ENCODE peak calls at places on chromosomes 1 and 21, in six cellular contexts. O, Z, C, W, P and X are unnamed samples.
A peak's percentile ranks its signal among the peaks of the same experiment; 100 is the strongest.

GRCh38 chr1:42456754-42457089 is 379 bp downstream of the PPCS start:
- DNase-seq in O (peak; percentile 55), Z (peak; percentile 67), C (peak; percentile 83), W (no peak), P (no peak), X (peak; percentile 64)

GRCh38 chr21:44926364-44927101 is 5.8 kb upstream of the ITGB2 start:
- DNase-seq in O (peak; percentile 72), Z (peak; percentile 67), C (no peak), W (no peak), P (no peak), X (no peak)

GRCh38 chr1:201013991-201014815 is 9.3 kb downstream of the KIF21B start:
- DNase-seq in O (no peak), Z (no peak), C (no peak), W (no peak), P (no peak), X (no peak)

GRCh38 chr1:207868252-207868768 is 42.6 kb downstream of the CD34 start:
- DNase-seq in O (peak; percentile 48), Z (peak; percentile 31), C (peak; percentile 56), W (no peak), P (no peak), X (no peak)

GRCh38 chr1:116417678-116418077 is 44.6 kb downstream of the ATP1A1 start:
- DNase-seq in O (no peak), Z (no peak), C (no peak), W (no peak), P (no peak), X (no peak)

GRCh38 chr21:16084776-16085364 is 355.1 kb downstream of the USP25 start:
- DNase-seq in O (peak; percentile 92), Z (no peak), C (no peak), W (no peak), P (peak; percentile 16), X (no peak)

GRCh38 chr1:222697203-222697602 is 15.1 kb downstream of the AIDA start:
- DNase-seq in O (peak; percentile 18), Z (no peak), C (no peak), W (no peak), P (no peak), X (no peak)

GRCh38 chr1:89041055-89041707 is 18.5 kb upstream of the GBP3 start:
- DNase-seq in O (peak; percentile 84), Z (no peak), C (no peak), W (no peak), P (no peak), X (peak; percentile 73)

GRCh38 chr1:177163844-177164379 is 600 bp downstream of the ASTN1 start:
- DNase-seq in O (no peak), Z (no peak), C (no peak), W (no peak), P (no peak), X (no peak)

DNA sequence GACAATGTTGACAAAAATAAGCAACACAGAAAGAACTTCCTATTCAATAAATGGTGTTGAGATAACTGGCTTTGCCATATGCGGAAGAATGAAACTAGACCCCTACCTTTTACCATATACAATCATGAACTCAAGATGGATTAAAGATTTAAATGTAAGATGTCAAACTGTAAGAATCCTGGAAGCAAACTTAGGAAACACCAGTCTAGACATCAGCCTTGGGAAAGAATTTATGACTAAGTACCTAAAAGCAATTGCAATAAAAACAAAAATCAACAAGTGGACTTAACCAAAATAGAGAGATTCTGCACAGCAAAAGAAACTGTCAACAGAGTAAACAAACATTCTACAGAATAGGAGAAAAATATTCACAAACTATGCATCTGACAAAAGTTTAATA is 16.1 kb upstream of the CLDN8 start:
- DNase-seq in O (peak; percentile 65), Z (no peak), C (no peak), W (no peak), P (no peak), X (no peak)
- TF ChIP-seq CTCF in O (no peak), Z (no peak), C (no peak), W (no peak), P (no peak), X (no peak)

DNA sequence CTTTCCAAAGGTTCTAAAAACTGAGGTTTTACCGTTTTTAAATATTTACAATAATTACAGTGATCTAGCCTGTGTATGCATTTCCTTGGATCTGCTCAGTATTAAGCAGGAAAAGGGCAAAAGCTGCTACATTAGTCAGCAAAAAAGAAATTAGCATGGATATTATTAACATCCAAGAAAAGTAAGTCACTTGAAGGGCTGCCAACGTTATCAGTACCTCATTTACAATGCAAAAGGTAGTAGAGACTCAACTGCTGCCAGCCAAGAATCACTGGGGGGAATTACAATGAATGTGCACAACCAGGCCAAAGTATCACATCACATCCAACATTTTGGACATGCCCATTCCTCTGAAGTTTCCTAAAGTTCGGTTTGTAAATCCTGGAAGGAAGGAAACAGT is 1.9 kb downstream of the CNN3 start:
- DNase-seq in O (peak; percentile 51), Z (no peak), C (no peak), W (no peak), P (no peak), X (no peak)
- H3K4me3 ChIP-seq in O (peak overlapping the region; percentile 94), Z (peak overlapping the region; percentile 62), C (no peak overlapping the region), W (peak overlapping the region; percentile 87), P (peak overlapping the region; percentile 92), X (no peak overlapping the region)

GRCh38 chr1:32749726-32750224 is 47.2 kb upstream of the SYNC start:
- DNase-seq in O (no peak), Z (no peak), C (no peak), W (no peak), P (no peak), X (no peak)

GRCh38 chr1:32746130-32746529 is 43.6 kb upstream of the SYNC start:
- DNase-seq in O (no peak), Z (no peak), C (no peak), W (no peak), P (no peak), X (no peak)

GRCh38 chr1:32753532-32754281 is 51.1 kb upstream of the SYNC start:
- DNase-seq in O (peak; percentile 32), Z (peak; percentile 61), C (peak; percentile 60), W (no peak), P (no peak), X (no peak)

GRCh38 chr1:32748348-32748747 is 45.8 kb upstream of the SYNC start:
- DNase-seq in O (no peak), Z (no peak), C (no peak), W (no peak), P (no peak), X (no peak)

GRCh38 chr1:32748926-32749325 is 46.4 kb upstream of the SYNC start:
- DNase-seq in O (no peak), Z (no peak), C (no peak), W (no peak), P (no peak), X (no peak)
- TF ChIP-seq CTCF in O (no peak), Z (no peak), C (no peak), W (no peak), P (no peak), X (no peak)

GRCh38 chr1:214609692-214610091 is 6.7 kb downstream of the CENPF start:
- DNase-seq in O (no peak), Z (no peak), C (no peak), W (no peak), P (no peak), X (no peak)

GRCh38 chr1:214602764-214603657 is at the start of gene CENPF:
- DNase-seq in O (peak; percentile 99), Z (peak; percentile 92), C (peak; percentile 98), W (peak; percentile 96), P (peak; percentile 82), X (peak; percentile 97)

GRCh38 chr1:214603819-214604252 is 841 bp downstream of the CENPF start:
- DNase-seq in O (no peak), Z (no peak), C (peak; percentile 46), W (no peak), P (no peak), X (no peak)

GRCh38 chr1:214604543-214604942 is 1.5 kb downstream of the CENPF start:
- DNase-seq in O (peak; percentile 33), Z (no peak), C (no peak), W (no peak), P (no peak), X (no peak)
- H3K4me3 ChIP-seq in O (peak overlapping the region; percentile 94), Z (no peak overlapping the region), C (peak overlapping the region; percentile 98), W (peak overlapping the region; percentile 80), P (no peak overlapping the region), X (peak overlapping the region; percentile 78)

DNA sequence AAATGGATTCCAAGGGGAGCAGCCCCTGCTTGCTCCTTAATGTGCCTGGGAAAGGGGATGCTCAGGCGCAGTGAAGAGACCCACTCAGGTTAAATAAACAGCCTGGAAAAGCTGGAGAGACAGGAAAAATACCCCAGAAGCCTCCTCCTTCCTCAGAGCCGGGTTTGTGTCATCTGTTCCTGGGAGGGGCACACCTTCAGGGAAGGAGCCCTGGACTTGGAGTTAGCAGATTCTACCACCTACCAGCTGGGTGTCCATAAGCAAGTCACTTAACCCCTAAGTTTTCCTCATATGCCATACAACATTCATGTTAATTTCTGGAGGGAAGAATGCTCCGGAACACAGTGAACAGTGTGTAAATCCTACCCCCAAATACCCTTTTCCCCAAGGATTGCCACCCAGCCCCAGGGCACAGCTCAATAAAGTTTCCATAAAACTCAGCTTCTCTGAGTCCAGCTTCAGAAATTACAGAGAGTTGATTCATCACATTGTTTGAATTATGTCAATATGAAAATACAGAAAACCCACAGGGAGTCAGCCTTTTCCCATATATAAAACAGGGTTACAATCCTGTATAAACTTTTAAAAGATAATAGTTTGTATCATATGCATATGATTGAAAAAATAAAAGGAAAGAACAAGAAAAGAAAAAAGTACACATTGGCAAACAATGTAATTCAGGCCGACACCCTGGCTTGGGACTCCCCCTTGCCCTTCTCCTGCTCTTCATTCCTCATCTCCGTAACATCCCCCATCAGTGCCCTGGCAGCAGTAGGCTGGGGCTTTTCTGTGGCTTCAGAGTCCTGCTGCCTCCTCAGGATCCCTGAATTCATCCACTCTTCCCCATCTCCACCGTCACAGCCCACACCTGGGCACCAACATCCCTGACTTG is 291.8 kb upstream of the USP24 start:
- DNase-seq in O (peak; percentile 36), Z (no peak), C (no peak), W (no peak), P (no peak), X (no peak)
- TF ChIP-seq CTCF in O (no peak), Z (no peak), C (no peak), W (peak; percentile 1), P (no peak), X (no peak)